ENCODE peak calls at places on chromosomes 12 and 14, in ten cellular contexts. X is CD4-positive, alpha-beta T cell; N is foreskin fibroblast; L is activated CD8-positive, alpha-beta T cell treated with anti-CD3 and anti-CD28 coated beads for 36 hours; W is H9; A is MM.1S; O is GM20000; B is SK-N-SH; P is AG10803; Y is RWPE1. Z is an unnamed sample.
A peak's percentile ranks its signal among the peaks of the same experiment; 100 is the strongest.

GRCh38 chr14:64733899-64734298 is 29.7 kb downstream of the PLEKHG3 start:
- DNase-seq in L (no peak), W (no peak), Y (no peak), P (no peak), A (no peak), N (no peak), O (no peak), X (no peak), B (no peak), Z (no peak)

GRCh38 chr12:121990692-121991603 is 30.7 kb upstream of the BCL7A start:
- DNase-seq in N (peak; percentile 82), Y (no peak), L (peak; percentile 60), P (peak; percentile 58), A (no peak), B (no peak), W (no peak), X (no peak), O (peak; percentile 76), Z (no peak)

GRCh38 chr12:85805654-85806053 is 30.6 kb downstream of the RASSF9 start:
- DNase-seq in Y (no peak), N (peak; percentile 45), W (no peak), A (no peak), L (no peak), O (no peak), X (no peak), P (peak; percentile 69), B (no peak), Z (peak; percentile 11)

GRCh38 chr12:116495260-116495659 is 63.9 kb upstream of the MAP1LC3B2 start:
- DNase-seq in Y (no peak), O (no peak), X (no peak), P (peak; percentile 90), B (no peak), A (no peak), L (no peak), N (peak; percentile 38), W (no peak), Z (no peak)

GRCh38 chr14:105881021-105881930 is 354.9 kb downstream of the TMEM121 start:
- DNase-seq in A (no peak), Y (no peak), N (no peak), P (no peak), W (no peak), L (no peak), O (no peak), B (no peak), X (no peak), Z (no peak)

GRCh38 chr12:110179291-110179690 is 55.1 kb downstream of the IFT81 start:
- DNase-seq in Y (no peak), N (peak; percentile 38), B (no peak), L (peak; percentile 7), X (no peak), W (no peak), O (no peak), P (peak; percentile 59), A (no peak), Z (no peak)

GRCh38 chr14:70771781-70772212 is 37.5 kb downstream of the MAP3K9 start:
- DNase-seq in P (no peak), A (no peak), O (no peak), X (no peak), N (no peak), W (peak; percentile 34), B (no peak), Y (no peak), L (no peak), Z (no peak)

GRCh38 chr12:100127766-100128508 is 14.7 kb downstream of the BLTP3B start:
- DNase-seq in A (no peak), B (no peak), Y (peak; percentile 12), P (peak; percentile 78), O (no peak), L (no peak), N (peak; percentile 65), X (no peak), W (no peak), Z (peak; percentile 93)

GRCh38 chr12:112347521-112347920 is 34.7 kb downstream of the HECTD4 start:
- DNase-seq in A (peak; percentile 19), W (no peak), Y (no peak), N (peak; percentile 52), L (peak; percentile 27), X (no peak), B (no peak), O (peak; percentile 44), P (peak; percentile 78), Z (peak; percentile 25)

GRCh38 chr14:71348394-71348793 is 441.1 kb downstream of the PCNX1 start:
- DNase-seq in P (no peak), Y (no peak), W (no peak), N (no peak), A (no peak), X (no peak), L (no peak), B (no peak), O (no peak), Z (no peak)

GRCh38 chr14:101191086-101191881 is 287.8 kb upstream of the RTL1 start:
- DNase-seq in W (no peak), O (no peak), X (no peak), B (no peak), P (no peak), Y (no peak), L (no peak), A (no peak), N (no peak), Z (no peak)

GRCh38 chr12:19665105-19665900 is 226.0 kb downstream of the AEBP2 start:
- DNase-seq in L (no peak), B (no peak), X (no peak), P (no peak), O (no peak), W (no peak), N (no peak), Y (no peak), A (no peak), Z (no peak)

GRCh38 chr12:40325349-40325960 is 100.7 kb downstream of the LRRK2 start:
- DNase-seq in O (peak; percentile 45), P (peak; percentile 4), X (no peak), N (peak; percentile 7), W (peak; percentile 44), B (peak; percentile 46), L (peak; percentile 7), A (peak; percentile 76), Y (peak; percentile 51), Z (peak; percentile 67)
- TF ChIP-seq CTCF in O (peak; percentile 24), P (peak; percentile 61), X (no peak), N (peak; percentile 44), W (peak; percentile 81), B (peak; percentile 61), L (peak; percentile 40), A (peak; percentile 90), Y (peak; percentile 66), Z (peak; percentile 85)

GRCh38 chr12:113788020-113788856 is 177.9 kb downstream of the RBM19 start:
- DNase-seq in X (no peak), Y (no peak), P (peak; percentile 21), B (no peak), O (no peak), N (no peak), L (no peak), W (no peak), A (no peak), Z (no peak)
- TF ChIP-seq CTCF in X (peak; percentile 6), Y (no peak), P (no peak), B (no peak), O (no peak), N (no peak), L (peak; percentile 32), W (no peak), A (no peak), Z (no peak)

DNA sequence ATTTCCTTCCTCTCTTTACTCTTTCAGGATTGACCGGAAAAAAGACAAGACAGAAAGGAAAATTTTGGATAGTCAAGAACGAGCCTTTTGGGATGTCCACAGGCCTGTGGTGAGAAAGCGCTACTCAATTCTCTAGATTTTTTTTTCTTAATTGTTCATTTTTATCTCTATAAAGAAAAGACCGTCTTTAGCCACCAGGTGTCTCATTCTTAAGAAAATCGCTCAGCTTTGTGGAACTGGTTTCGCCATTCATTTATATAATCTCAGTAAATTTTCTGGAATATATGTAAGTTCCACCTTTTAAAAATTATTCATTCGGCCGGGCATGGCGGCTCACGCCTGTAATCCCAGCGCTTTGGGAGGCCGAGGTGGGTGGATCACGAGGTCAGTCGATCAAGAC is 421.1 kb downstream of the DPF3 start:
- DNase-seq in A (no peak), B (no peak), N (no peak), P (no peak), X (no peak), W (no peak), O (no peak), L (no peak), Y (no peak), Z (peak; percentile 14)
- TF ChIP-seq CTCF in A (no peak), B (peak; percentile 28), N (no peak), P (no peak), X (no peak), W (peak; percentile 43), O (no peak), L (peak; percentile 39), Y (no peak), Z (no peak)

DNA sequence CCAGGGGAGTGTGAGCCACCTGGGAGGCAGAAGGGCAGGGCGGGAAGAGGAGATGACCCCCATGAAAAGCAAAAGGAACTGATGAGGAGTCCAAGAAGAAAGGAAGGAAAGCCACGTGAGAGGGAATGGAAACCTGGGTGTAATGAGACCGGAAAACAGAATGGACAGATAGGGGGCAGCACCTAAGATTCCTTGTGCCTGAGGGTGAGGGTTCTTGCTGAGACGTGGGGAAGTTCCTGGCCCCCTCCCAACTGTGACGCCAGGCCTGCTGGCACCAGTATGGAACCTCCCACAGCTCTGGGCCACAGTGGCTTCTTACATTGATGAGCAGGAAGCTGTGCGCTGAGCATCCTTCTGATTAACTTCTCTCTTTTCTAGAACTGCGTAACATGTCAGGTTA is 30.8 kb downstream of the TTC7B start:
- DNase-seq in W (peak; percentile 63), N (no peak), A (no peak), L (no peak), O (no peak), Y (no peak), P (peak; percentile 34), X (no peak), B (no peak), Z (peak; percentile 64)
- TF ChIP-seq CTCF in W (peak; percentile 65), N (no peak), A (no peak), L (no peak), O (no peak), Y (no peak), P (peak; percentile 16), X (no peak), B (peak; percentile 42), Z (peak; percentile 32)

DNA sequence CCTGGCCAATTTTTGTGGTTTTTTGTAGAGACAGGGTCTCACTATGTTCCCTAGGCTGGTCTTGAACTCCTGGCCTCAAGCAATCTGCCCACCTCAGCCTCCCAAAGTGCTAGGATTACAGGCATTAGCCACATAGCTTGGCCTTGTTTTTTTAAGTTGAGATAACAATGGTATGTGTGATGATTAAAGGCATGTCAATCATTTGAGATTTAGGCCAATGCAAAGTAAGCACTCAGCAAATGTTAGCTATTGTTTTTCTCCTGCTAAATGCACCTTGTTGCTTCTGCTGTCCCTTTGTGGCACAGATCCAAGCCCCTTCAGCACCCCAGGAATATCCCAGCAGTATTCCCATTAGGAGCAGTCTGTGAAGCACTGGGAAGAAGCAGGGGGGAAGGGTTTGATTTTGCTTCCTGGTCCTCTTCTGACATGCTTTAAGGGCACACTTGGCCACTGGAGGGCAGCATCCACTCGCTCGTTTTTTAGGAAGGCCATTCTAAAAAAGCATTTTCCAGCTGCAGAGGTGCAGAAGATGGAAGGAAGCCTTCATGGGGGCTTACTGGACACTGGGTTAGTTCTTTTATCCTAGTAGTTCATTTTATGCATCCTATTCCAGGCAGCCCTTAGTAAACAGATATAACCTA is 70.2 kb upstream of the ZFP36L1 start:
- DNase-seq in P (peak; percentile 75), W (peak; percentile 81), Y (peak; percentile 83), A (peak; percentile 39), N (peak; percentile 70), B (peak; percentile 79), O (peak; percentile 79), X (peak; percentile 55), L (peak; percentile 90), Z (peak; percentile 81)
- TF ChIP-seq CTCF in P (peak; percentile 82), W (peak; percentile 86), Y (peak; percentile 81), A (peak; percentile 59), N (peak; percentile 87), B (peak; percentile 84), O (peak; percentile 47), X (peak; percentile 60), L (peak; percentile 72), Z (peak; percentile 70)